ENCODE peak calls at places on chromosome 12, in six cellular contexts. M is H1, A is mesendoderm, J is neuronal stem cell, P is IMR-90, Z is H9. E is an unnamed sample.

GRCh38 chr12:19093218-19093617 is 36.3 kb upstream of the PLEKHA5 start:
- DNase-seq in A (no peak), P (peak), J (no peak), Z (no peak), M (no peak), E (peak)

GRCh38 chr12:47408171-47408871 is 297.5 kb downstream of the RPAP3 start:
- DNase-seq in J (no peak), M (no peak), A (peak), Z (peak), P (no peak), E (no peak)

GRCh38 chr12:104782296-104782695 is 175.8 kb downstream of the SLC41A2 start:
- DNase-seq in M (no peak), A (no peak), Z (no peak), P (no peak), J (no peak), E (no peak)

GRCh38 chr12:20696181-20696580 is 1.0 kb downstream of the SLCO1C1 start:
- DNase-seq in Z (peak), A (no peak), J (no peak), P (no peak), M (no peak), E (no peak)

GRCh38 chr12:26177303-26177702 is 18.1 kb upstream of the SSPN start:
- DNase-seq in P (no peak), M (no peak), Z (no peak), J (no peak), A (no peak), E (no peak)

GRCh38 chr12:68871899-68872298 is 61.1 kb downstream of the CPM start:
- DNase-seq in A (peak), M (no peak), J (no peak), Z (no peak), P (peak), E (no peak)

GRCh38 chr12:67942704-67943103 is 46.5 kb upstream of the IFNG-AS1 start:
- DNase-seq in Z (no peak), M (no peak), J (no peak), P (no peak), A (no peak), E (no peak)

GRCh38 chr12:104290320-104290719 is 13.2 kb upstream of the EID3 start:
- DNase-seq in A (no peak), J (no peak), Z (no peak), M (no peak), P (no peak), E (no peak)

GRCh38 chr12:57832966-57833365 is 13.6 kb downstream of the CTDSP2 start:
- DNase-seq in P (no peak), Z (no peak), J (no peak), M (no peak), A (peak), E (peak)

GRCh38 chr12:123049398-123050250 is 69.1 kb downstream of the ARL6IP4 start:
- DNase-seq in J (no peak), A (peak), M (no peak), P (no peak), Z (no peak), E (peak)
- H3K23ac ChIP-seq in J (peak), A (no peak), M (no peak), P (no peak), Z (no peak), E (peak)

DNA sequence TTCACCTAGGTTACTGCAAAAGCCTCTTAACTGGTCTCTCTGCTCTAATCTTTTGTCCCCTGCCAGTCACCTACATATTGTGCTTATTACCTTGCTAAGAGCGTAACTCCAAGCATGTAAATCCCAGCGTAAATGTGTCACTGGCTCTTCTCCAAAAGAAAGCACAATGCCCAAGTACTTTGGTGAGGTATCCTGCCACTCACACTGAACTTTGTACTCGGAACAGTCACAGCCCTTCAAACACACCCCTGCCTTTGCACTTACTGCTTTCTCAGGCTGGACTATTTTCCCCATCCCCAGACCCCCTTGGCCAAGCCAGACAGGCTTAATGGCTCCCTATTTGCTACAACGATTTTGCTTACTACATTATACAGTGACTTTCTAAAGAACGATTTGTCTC is 31.7 kb downstream of the GALNT4 start:
- DNase-seq in P (no peak), A (no peak), J (no peak), M (no peak), Z (no peak), E (no peak)
- H3K23ac ChIP-seq in P (no peak), A (no peak), J (no peak), M (no peak), Z (no peak), E (no peak)

GRCh38 chr12:76037130-76038105 is 5.8 kb upstream of the PHLDA1 start:
- DNase-seq in J (peak), A (peak), M (no peak), P (peak), Z (no peak), E (peak)

GRCh38 chr12:76041406-76041805 is 9.8 kb upstream of the PHLDA1 start:
- DNase-seq in A (no peak), P (no peak), Z (no peak), J (no peak), M (no peak), E (no peak)

GRCh38 chr12:76040461-76040860 is 8.9 kb upstream of the PHLDA1 start:
- DNase-seq in A (no peak), Z (no peak), P (no peak), J (no peak), M (no peak), E (no peak)

GRCh38 chr12:76035045-76035444 is 3.5 kb upstream of the PHLDA1 start:
- DNase-seq in J (no peak), Z (no peak), P (no peak), M (no peak), A (no peak), E (no peak)

GRCh38 chr12:76038176-76038575 is 6.6 kb upstream of the PHLDA1 start:
- DNase-seq in J (no peak), A (peak), M (no peak), Z (no peak), P (no peak), E (no peak)
- H3K23ac ChIP-seq in J (no peak), A (no peak), M (no peak), Z (no peak), P (peak), E (no peak)

GRCh38 chr12:107875772-107876171 is 101.3 kb downstream of the ASCL4 start:
- DNase-seq in J (no peak), A (no peak), Z (no peak), M (no peak), P (no peak), E (no peak)
- H3K23ac ChIP-seq in J (no peak), A (no peak), Z (no peak), M (no peak), P (no peak), E (no peak)

GRCh38 chr12:100716949-100717732 is 77.4 kb upstream of the ANO4 start:
- DNase-seq in A (peak), Z (peak), M (no peak), J (peak), P (no peak), E (peak)

GRCh38 chr12:100715976-100716657 is 78.5 kb upstream of the ANO4 start:
- DNase-seq in M (no peak), P (no peak), J (no peak), A (peak), Z (peak), E (no peak)

GRCh38 chr12:100716658-100716948 is 78.0 kb upstream of the ANO4 start:
- DNase-seq in P (no peak), J (peak), A (peak), Z (peak), M (no peak), E (peak)

GRCh38 chr12:100718212-100718611 is 76.4 kb upstream of the ANO4 start:
- DNase-seq in P (no peak), J (no peak), A (peak), M (no peak), Z (no peak), E (peak)

DNA sequence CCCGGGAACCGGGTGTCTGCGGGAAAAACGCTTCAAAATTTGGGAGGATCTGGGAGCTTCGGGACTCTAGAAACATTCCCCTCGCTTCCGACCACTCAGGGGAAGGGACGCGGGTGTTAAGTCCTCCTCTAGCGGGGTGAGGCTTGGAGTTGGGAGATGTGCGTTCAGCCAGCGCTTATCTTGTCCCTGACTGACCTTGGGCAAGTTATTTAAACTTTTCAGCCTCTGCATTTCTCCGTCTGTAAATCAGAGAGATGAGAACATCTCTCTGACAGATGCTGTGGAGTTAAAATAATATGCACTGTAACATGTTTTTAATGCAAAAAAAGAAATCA is 76.9 kb upstream of the ANO4 start:
- DNase-seq in P (no peak), Z (no peak), J (no peak), M (no peak), A (peak), E (peak)
- H3K23ac ChIP-seq in P (no peak), Z (no peak), J (no peak), M (no peak), A (no peak), E (no peak)

GRCh38 chr12:131009595-131010270 is 56.0 kb downstream of the ADGRD1 start:
- DNase-seq in J (no peak), Z (no peak), M (no peak), P (no peak), A (no peak), E (no peak)
- H3K23ac ChIP-seq in J (peak), Z (no peak), M (peak), P (no peak), A (no peak), E (no peak)

GRCh38 chr12:102659200-102659911 is 179.0 kb upstream of the IGF1 start:
- DNase-seq in J (no peak), P (no peak), Z (no peak), A (peak), M (no peak), E (no peak)
- H3K23ac ChIP-seq in J (no peak), P (no peak), Z (no peak), A (no peak), M (no peak), E (no peak)

GRCh38 chr12:6970096-6970527 is 352 bp downstream of the PHB2 start:
- DNase-seq in J (no peak), M (no peak), P (no peak), Z (no peak), A (peak), E (no peak)

GRCh38 chr12:6966351-6966750 is 4.1 kb downstream of the PHB2 start:
- DNase-seq in Z (no peak), P (no peak), M (no peak), A (no peak), J (no peak), E (no peak)

GRCh38 chr12:6967548-6968100 is 2.8 kb downstream of the PHB2 start:
- DNase-seq in J (no peak), P (no peak), Z (no peak), M (no peak), A (no peak), E (no peak)

GRCh38 chr12:6965714-6966113 is 4.8 kb downstream of the PHB2 start:
- DNase-seq in P (no peak), Z (no peak), A (no peak), J (no peak), M (no peak), E (no peak)

DNA sequence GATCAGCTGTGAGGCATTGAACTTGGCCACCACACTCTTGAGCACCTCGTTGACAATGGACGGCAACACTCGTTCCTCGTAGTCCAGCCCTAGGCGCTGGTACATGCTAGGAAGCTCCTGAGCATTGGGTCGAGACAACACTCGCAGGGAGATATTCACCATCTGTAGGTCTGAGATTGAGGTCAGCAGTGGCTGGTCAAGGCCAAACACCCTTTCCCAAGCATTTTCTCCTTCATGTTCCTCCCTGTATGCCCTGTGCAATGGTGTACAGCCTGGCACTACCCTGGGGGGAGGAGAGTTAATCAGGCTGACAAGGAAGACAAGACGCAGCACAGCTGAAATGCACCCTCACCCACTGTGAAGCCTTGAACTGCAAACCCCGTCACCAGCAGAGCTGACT is 2.0 kb downstream of the PHB2 start:
- DNase-seq in M (no peak), P (no peak), A (no peak), Z (no peak), J (no peak), E (no peak)
- H3K23ac ChIP-seq in M (no peak), P (peak), A (no peak), Z (no peak), J (no peak), E (no peak)

GRCh38 chr12:116939734-116940133 is 29.0 kb downstream of the FBXW8 start:
- DNase-seq in A (no peak), P (no peak), Z (no peak), M (no peak), J (no peak), E (no peak)
- H3K23ac ChIP-seq in A (no peak), P (no peak), Z (no peak), M (no peak), J (no peak), E (no peak)